ENCODE peak calls at places on chromosomes 4 and X, in four cellular contexts. E is K562, L is SK-N-SH, D is HepG2. M is an unnamed sample.

GRCh38 chr4:157217708-157218107 is 2.8 kb upstream of the GRIA2 start:
- DNase-seq in E (no peak), L (peak), D (peak), M (no peak)

GRCh38 chr4:149534779-149535178 is 280.9 kb downstream of the IQCM start:
- DNase-seq in E (no peak), L (no peak), D (no peak), M (no peak)

GRCh38 chrX:12910851-12911461 is 4.5 kb downstream of the TLR8 start:
- DNase-seq in E (no peak), L (no peak), D (no peak), M (no peak)

GRCh38 chr4:140857111-140857510 is 100.9 kb upstream of the TBC1D9 start:
- DNase-seq in E (no peak), L (no peak), D (no peak), M (no peak)

GRCh38 chr4:107951551-107951950 is 20.2 kb downstream of the CYP2U1 start:
- DNase-seq in E (no peak), L (no peak), D (no peak), M (no peak)

GRCh38 chr4:3469386-3470243 is 6.5 kb downstream of the DOK7 start:
- DNase-seq in E (no peak), L (no peak), D (no peak), M (no peak)

GRCh38 chr4:152937535-152938236 is 1.6 kb downstream of the FHDC1 start:
- DNase-seq in E (peak), L (peak), D (no peak), M (peak)

GRCh38 chrX:150119323-150119722 is 181.0 kb upstream of the EOLA2 start:
- DNase-seq in E (no peak), L (no peak), D (no peak), M (no peak)

GRCh38 chrX:133440081-133440796 is 24.9 kb upstream of the GPC4 start:
- DNase-seq in E (no peak), L (no peak), D (no peak), M (peak)

GRCh38 chrX:68568136-68568535 is 69.3 kb downstream of the YIPF6 start:
- DNase-seq in E (no peak), L (no peak), D (no peak), M (no peak)

GRCh38 chr4:26412381-26413372 is 77.6 kb downstream of the CCKAR start:
- DNase-seq in E (no peak), L (no peak), D (no peak), M (no peak)

GRCh38 chrX:97027384-97027922 is 143.7 kb downstream of the RPA4 start:
- DNase-seq in E (no peak), L (no peak), D (peak), M (no peak)

GRCh38 chr4:163385466-163385865 is 41.8 kb downstream of the NPY5R start:
- DNase-seq in E (no peak), L (no peak), D (no peak), M (no peak)

GRCh38 chrX:17632942-17633341 is 104.4 kb upstream of the SCML1 start:
- DNase-seq in E (no peak), L (no peak), D (no peak), M (no peak)

GRCh38 chr4:52507774-52508173 is 151.3 kb downstream of the USP46 start:
- DNase-seq in E (no peak), L (no peak), D (no peak), M (no peak)

GRCh38 chr4:95268819-95269565 is 279.8 kb downstream of the UNC5C start:
- DNase-seq in E (no peak), L (no peak), D (no peak), M (no peak)

GRCh38 chr4:122576261-122577188 is 44.3 kb downstream of the IL21 start:
- DNase-seq in E (peak), L (peak), D (peak), M (no peak)

GRCh38 chr4:11336435-11336834 is 92.3 kb downstream of the HS3ST1 start:
- DNase-seq in E (no peak), L (no peak), D (no peak), M (no peak)

GRCh38 chr4:52372269-52372668 is 286.8 kb downstream of the USP46 start:
- DNase-seq in E (no peak), L (no peak), D (no peak), M (no peak)

GRCh38 chr4:139454111-139454600 is at the start of gene RAB33B:
- DNase-seq in E (no peak), L (no peak), D (no peak), M (no peak)

GRCh38 chrX:6067600-6067999 is 161.1 kb downstream of the NLGN4X start:
- DNase-seq in E (no peak), L (no peak), D (no peak), M (no peak)

GRCh38 chr4:25632135-25632534 is 23.5 kb upstream of the SLC34A2 start:
- DNase-seq in E (no peak), L (no peak), D (no peak), M (no peak)

GRCh38 chr4:3710451-3711182 is 55.6 kb upstream of the ADRA2C start:
- DNase-seq in E (no peak), L (no peak), D (no peak), M (no peak)

GRCh38 chr4:766152-766515 is 59.8 kb downstream of the CPLX1 start:
- DNase-seq in E (no peak), L (no peak), D (no peak), M (no peak)

GRCh38 chrX:72133851-72134546 is 2.3 kb upstream of the RTL5 start:
- DNase-seq in E (no peak), L (no peak), D (no peak), M (no peak)

GRCh38 chr4:99628040-99628439 is 29.6 kb downstream of the C4orf54 start:
- DNase-seq in E (no peak), L (no peak), D (no peak), M (no peak)

GRCh38 chr4:111045992-111046391 is 423.1 kb upstream of the PITX2 start:
- DNase-seq in E (peak), L (no peak), D (no peak), M (no peak)

GRCh38 chrX:121011254-121011653 is 25.7 kb upstream of the CT47A1 start:
- DNase-seq in E (no peak), L (no peak), D (peak), M (no peak)

GRCh38 chr4:17065821-17066220 is 167.4 kb upstream of the LDB2 start:
- DNase-seq in E (no peak), L (no peak), D (no peak), M (no peak)

GRCh38 chr4:4625488-4625887 is 83.6 kb upstream of the STX18 start:
- DNase-seq in E (no peak), L (no peak), D (no peak), M (no peak)

GRCh38 chr4:83552924-83553323 is 17.0 kb downstream of the GPAT3 start:
- DNase-seq in E (no peak), L (no peak), D (no peak), M (no peak)

GRCh38 chr4:82139287-82139686 is 234.5 kb downstream of the HNRNPD start:
- DNase-seq in E (no peak), L (no peak), D (no peak), M (no peak)

GRCh38 chrX:49162620-49163019 is at the start of gene MAGIX:
- DNase-seq in E (peak), L (no peak), D (no peak), M (no peak)

GRCh38 chr4:17578482-17578891 is 1.5 kb downstream of the LAP3 start:
- DNase-seq in E (no peak), L (no peak), D (no peak), M (no peak)

GRCh38 chr4:53693408-53693807 is 102.1 kb upstream of the LNX1 start:
- DNase-seq in E (no peak), L (no peak), D (no peak), M (no peak)

GRCh38 chr4:53686521-53686920 is 95.2 kb upstream of the LNX1 start:
- DNase-seq in E (no peak), L (no peak), D (no peak), M (no peak)

GRCh38 chr4:53684448-53684847 is 93.2 kb upstream of the LNX1 start:
- DNase-seq in E (no peak), L (no peak), D (no peak), M (no peak)

GRCh38 chr4:53682908-53683307 is 91.6 kb upstream of the LNX1 start:
- DNase-seq in E (no peak), L (no peak), D (no peak), M (no peak)

DNA sequence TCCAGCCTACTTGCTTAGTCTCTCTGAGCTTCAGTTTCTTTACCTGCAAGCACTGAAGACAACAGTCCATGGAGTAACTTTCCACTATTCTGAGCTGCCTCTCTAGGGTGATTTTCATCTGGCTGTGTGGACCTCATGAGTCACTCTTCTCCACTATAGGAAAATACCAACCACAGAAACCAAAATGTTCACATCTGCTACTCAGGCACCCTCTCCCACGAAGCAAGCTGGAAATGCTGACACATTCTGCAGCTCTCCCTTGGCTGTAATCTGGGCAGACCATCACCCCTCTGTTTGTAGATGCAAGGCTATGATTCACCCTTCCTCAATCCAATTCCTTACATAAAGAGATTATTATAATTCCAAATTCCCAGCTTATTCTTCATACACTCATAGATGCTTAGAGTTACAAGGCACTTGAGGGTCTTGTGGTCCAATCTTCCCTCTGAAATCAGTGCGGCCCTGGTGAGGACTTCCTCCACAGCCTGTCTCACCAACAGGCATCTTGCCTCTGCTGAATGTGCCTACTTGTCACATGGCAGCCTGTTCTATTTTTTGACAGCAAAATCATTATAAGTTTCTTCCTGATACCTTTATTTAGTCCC is 97.0 kb upstream of the LNX1 start:
- DNase-seq in E (no peak), L (peak), D (no peak), M (no peak)
- TF ChIP-seq FOXJ3 in E (no peak), L (no peak), D (no peak), M (no peak)

DNA sequence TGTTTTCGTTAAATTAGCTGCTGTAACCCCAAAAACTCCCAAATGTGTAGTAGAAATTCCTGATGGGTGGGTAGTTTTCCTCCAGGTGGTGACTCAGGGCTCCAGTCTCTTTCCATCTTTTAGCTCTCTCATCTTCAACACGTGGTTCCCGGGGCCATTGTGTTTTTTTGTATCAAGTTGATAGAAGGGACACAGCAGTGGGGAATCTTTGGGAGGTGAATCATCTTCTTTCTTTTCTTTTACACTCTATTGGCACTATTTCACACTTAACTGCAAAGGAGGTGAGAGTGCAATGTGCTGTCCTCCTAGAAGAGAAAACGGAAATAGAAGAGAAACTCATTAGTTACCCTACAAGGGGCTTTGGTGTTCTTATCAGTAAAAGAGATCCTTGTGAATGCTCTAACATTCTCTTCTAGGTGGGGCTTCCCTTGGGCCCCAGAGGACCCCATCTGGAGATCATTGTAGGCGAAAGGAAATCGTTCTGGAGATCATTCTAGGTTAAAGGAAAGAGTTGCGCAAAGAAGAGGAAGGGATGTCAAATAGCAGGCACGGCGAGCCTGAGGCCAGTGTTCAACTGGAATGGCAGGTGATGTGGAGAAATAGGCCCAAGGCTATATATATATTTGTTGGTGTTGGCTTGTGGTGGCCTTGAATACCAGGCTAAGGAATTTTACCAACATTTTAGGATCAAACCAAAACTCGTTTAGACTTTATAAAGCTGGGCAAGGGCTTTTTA is 68.2 kb upstream of the ACSL1 start:
- DNase-seq in E (no peak), L (no peak), D (no peak), M (no peak)
- TF ChIP-seq FOXJ3 in E (no peak), L (no peak), D (no peak), M (no peak)

DNA sequence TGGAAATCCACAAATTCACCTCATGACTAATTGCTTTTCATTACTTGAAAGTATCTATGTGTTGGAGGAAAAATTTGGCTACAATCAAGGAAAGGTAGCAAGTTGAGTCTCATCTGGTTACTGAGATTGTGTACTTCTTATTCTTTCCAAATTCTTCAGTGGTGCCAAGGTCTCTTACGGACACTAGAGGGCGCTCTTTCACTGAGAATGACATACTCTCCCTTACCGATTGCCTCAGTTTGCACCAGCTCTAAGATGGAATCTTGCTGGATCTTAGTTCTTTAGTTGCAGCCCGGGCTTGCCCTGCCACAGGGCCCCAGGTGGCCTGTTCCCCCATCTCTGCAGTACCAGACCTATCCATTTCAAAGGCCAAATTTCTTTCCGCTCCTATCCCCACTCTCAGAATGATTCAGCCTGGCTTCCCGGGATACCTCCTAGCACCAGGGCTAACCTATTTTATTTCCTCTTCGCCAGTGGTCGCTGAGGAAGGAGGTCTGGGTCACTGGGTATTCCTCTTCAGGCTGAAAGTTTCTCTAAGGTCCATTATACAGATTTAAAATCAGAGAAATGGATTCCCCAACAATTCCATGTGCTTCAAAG is 24.6 kb upstream of the GPR50 start:
- DNase-seq in E (peak), L (peak), D (peak), M (peak)
- TF ChIP-seq FOXJ3 in E (no peak), L (no peak), D (no peak), M (no peak)

DNA sequence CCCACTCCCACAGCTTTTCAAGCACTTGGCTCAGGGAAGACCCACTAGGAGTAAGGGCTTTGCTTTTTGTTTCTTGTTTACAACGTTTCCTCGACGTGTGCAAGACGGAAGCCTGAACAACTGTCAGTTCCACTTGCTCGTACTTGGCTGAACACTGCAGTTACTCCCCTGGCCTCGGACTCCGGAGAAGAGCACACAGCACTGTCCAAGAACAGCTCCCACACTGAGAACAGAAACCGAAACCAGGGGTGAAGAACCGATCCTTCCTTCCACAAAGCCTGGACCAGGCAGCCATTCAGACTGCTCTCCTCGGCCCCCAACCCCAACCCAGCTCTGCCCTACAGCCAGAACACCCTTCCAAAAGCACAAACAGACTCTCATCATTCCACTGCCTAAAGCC is 25.5 kb downstream of the IRF2 start:
- DNase-seq in E (no peak), L (no peak), D (no peak), M (no peak)
- TF ChIP-seq FOXJ3 in E (no peak), L (no peak), D (no peak), M (no peak)

GRCh38 chrX:109357714-109358113 is 124.2 kb downstream of the GUCY2F start:
- DNase-seq in E (no peak), L (no peak), D (no peak), M (no peak)

GRCh38 chrX:109362101-109362500 is 119.8 kb downstream of the GUCY2F start:
- DNase-seq in E (no peak), L (no peak), D (no peak), M (no peak)

GRCh38 chrX:109356684-109357083 is 125.2 kb downstream of the GUCY2F start:
- DNase-seq in E (no peak), L (no peak), D (no peak), M (no peak)

GRCh38 chrX:109360301-109360700 is 121.6 kb downstream of the GUCY2F start:
- DNase-seq in E (no peak), L (no peak), D (no peak), M (no peak)
- TF ChIP-seq FOXJ3 in E (no peak), L (no peak), D (no peak), M (no peak)